ENCODE peak calls at places on chromosomes 4 and X, in seven cellular contexts. K is foreskin fibroblast, G is B cell, N is K562, A is cardiac muscle cell, L is activated B cell treated with CpG ODN at 0.5 μM for 24 hours, Y is psoas muscle. T is an unnamed sample.

GRCh38 chr4:4284827-4285618 is 4.9 kb downstream of the LYAR start:
- DNase-seq in K (no peak), G (no peak), N (peak; percentile 71), A (peak; percentile 9), L (no peak), Y (no peak), T (no peak)

GRCh38 chr4:150816491-150816890 is 198.6 kb downstream of the LRBA start:
- DNase-seq in K (peak; percentile 0), G (no peak), N (no peak), A (no peak), L (no peak), Y (no peak), T (no peak)

GRCh38 chr4:140268441-140268840 is 105.0 kb upstream of the SCOC start:
- DNase-seq in K (no peak), G (no peak), N (no peak), A (no peak), L (no peak), Y (no peak), T (no peak)

GRCh38 chr4:125322363-125322730 is 7.6 kb downstream of the FAT4 start:
- DNase-seq in K (peak; percentile 15), G (no peak), N (no peak), A (no peak), L (no peak), Y (no peak), T (no peak)

GRCh38 chr4:73911746-73912145 is 42.6 kb downstream of the CXCL1 start:
- DNase-seq in K (peak; percentile 56), G (no peak), N (no peak), A (no peak), L (no peak), Y (no peak), T (no peak)

GRCh38 chr4:167219090-167219489 is 15.2 kb downstream of the SPOCK3 start:
- DNase-seq in K (no peak), G (no peak), N (no peak), A (no peak), L (no peak), Y (no peak), T (no peak)

GRCh38 chrX:46574337-46574940 is 874 bp downstream of the CHST7 start:
- DNase-seq in K (no peak), G (peak; percentile 52), N (no peak), A (no peak), L (no peak), Y (peak; percentile 27), T (peak; percentile 47)

GRCh38 chr4:122733805-122734155 is 1.3 kb downstream of the BBS12 start:
- DNase-seq in K (no peak), G (no peak), N (no peak), A (peak; percentile 13), L (no peak), Y (no peak), T (no peak)

GRCh38 chrX:101057095-101057714 is 5.3 kb upstream of the TRMT2B start:
- DNase-seq in K (peak; percentile 62), G (peak; percentile 43), N (peak; percentile 50), A (no peak), L (no peak), Y (no peak), T (no peak)

GRCh38 chrX:8036914-8037313 is 109.7 kb upstream of the PNPLA4 start:
- DNase-seq in K (no peak), G (no peak), N (no peak), A (peak; percentile 81), L (no peak), Y (no peak), T (no peak)

GRCh38 chrX:115018040-115018647 is 728 bp upstream of the IL13RA2 start:
- DNase-seq in K (no peak), G (no peak), N (peak; percentile 44), A (peak; percentile 26), L (no peak), Y (no peak), T (no peak)

GRCh38 chrX:129779747-129780146 is at the start of gene SASH3:
- DNase-seq in K (no peak), G (peak; percentile 68), N (no peak), A (no peak), L (peak; percentile 47), Y (peak; percentile 40), T (no peak)

GRCh38 chr4:109275346-109275745 is 27.1 kb downstream of the COL25A1 start:
- DNase-seq in K (no peak), G (no peak), N (no peak), A (no peak), L (no peak), Y (no peak), T (no peak)

GRCh38 chr4:39792529-39792928 is 94.6 kb downstream of the UBE2K start:
- DNase-seq in K (no peak), G (no peak), N (peak; percentile 14), A (no peak), L (no peak), Y (no peak), T (no peak)

GRCh38 chr4:13985824-13986223 is 358.3 kb upstream of the BOD1L1 start:
- DNase-seq in K (no peak), G (no peak), N (no peak), A (no peak), L (no peak), Y (no peak), T (no peak)

GRCh38 chrX:397575-397974 is 10.9 kb upstream of the PPP2R3B start:
- DNase-seq in K (peak; percentile 71), G (no peak), N (no peak), A (peak; percentile 28), L (no peak), Y (no peak), T (no peak)

GRCh38 chrX:134908235-134908834 is 82.5 kb upstream of the SMIM10 start:
- DNase-seq in K (peak; percentile 51), G (no peak), N (peak; percentile 56), A (no peak), L (no peak), Y (no peak), T (no peak)

GRCh38 chrX:33126469-33126868 is 84.9 kb downstream of the DMD start:
- DNase-seq in K (no peak), G (no peak), N (no peak), A (no peak), L (no peak), Y (no peak), T (no peak)

GRCh38 chrX:65755786-65756185 is 88.3 kb downstream of the MSN start:
- DNase-seq in K (no peak), G (no peak), N (no peak), A (no peak), L (no peak), Y (no peak), T (no peak)

GRCh38 chrX:32530802-32531403 is 680.4 kb downstream of the DMD start:
- DNase-seq in K (no peak), G (peak; percentile 19), N (peak; percentile 49), A (peak; percentile 78), L (no peak), Y (no peak), T (peak; percentile 5)

GRCh38 chrX:2707334-2707760 is 16.3 kb downstream of the CD99 start:
- DNase-seq in K (peak; percentile 95), G (peak; percentile 76), N (peak; percentile 19), A (no peak), L (peak; percentile 51), Y (peak; percentile 65), T (peak; percentile 37)

GRCh38 chr4:83535520-83535944 is 376 bp upstream of the GPAT3 start:
- DNase-seq in K (peak; percentile 60), G (peak; percentile 31), N (peak; percentile 39), A (peak; percentile 36), L (peak; percentile 17), Y (peak; percentile 59), T (peak; percentile 11)

GRCh38 chr4:36013206-36013605 is 231.1 kb downstream of the ARAP2 start:
- DNase-seq in K (no peak), G (no peak), N (no peak), A (no peak), L (no peak), Y (no peak), T (no peak)

GRCh38 chr4:74671074-74671698 is 123.1 kb downstream of the BTC start:
- DNase-seq in K (peak; percentile 59), G (no peak), N (peak; percentile 74), A (peak; percentile 67), L (no peak), Y (no peak), T (peak; percentile 61)

GRCh38 chrX:8820910-8821527 is 19.8 kb upstream of the FAM9A start:
- DNase-seq in K (no peak), G (no peak), N (no peak), A (peak; percentile 71), L (no peak), Y (no peak), T (peak; percentile 23)

DNA sequence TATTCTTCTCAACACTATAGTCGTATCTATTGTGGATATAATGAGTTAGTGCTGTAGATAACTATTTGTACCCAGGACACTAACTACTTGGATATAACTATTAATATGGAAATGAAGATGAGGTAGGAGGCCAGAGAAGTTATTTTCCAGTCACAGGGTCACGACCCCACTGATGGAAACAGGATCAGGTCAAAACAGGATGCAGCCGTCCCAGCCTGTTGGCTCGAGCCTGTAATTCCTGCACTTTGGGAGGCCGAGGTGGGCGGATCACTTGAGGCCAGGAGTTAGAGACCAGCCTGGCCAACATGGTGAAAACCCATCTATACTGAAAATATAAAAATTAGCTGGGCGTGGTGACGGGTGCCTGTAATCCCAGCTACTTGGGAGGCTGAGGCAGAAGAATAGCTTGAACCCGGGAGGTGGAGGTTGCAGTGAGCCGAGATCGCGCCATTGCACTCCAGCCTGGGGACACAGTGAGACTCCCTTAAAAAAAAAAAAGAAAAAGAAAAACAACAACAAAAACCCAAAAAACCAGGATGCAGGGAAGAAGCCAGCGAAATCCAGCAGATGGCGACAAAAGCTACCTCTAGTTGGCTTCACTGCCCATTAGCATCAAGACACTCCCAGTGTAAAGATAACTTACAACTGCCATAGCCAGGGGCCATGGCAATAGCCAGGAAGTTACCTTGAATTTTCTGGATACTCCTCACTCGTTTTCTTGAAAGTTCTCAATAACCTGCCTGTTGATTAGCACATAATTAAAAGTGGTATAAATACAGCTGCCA is 37.9 kb upstream of the NKAP start:
- DNase-seq in K (no peak), G (no peak), N (peak; percentile 67), A (peak; percentile 47), L (no peak), Y (no peak), T (no peak)
- TF ChIP-seq CTCF in K (peak; percentile 39), G (peak; percentile 46), N (peak; percentile 62), A (peak; percentile 51), L (no peak), Y (peak; percentile 37), T (peak; percentile 20)

GRCh38 chr4:163556169-163556568 is 61.7 kb downstream of the TMA16 start:
- DNase-seq in K (no peak), G (no peak), N (no peak), A (peak; percentile 7), L (no peak), Y (no peak), T (no peak)
- TF ChIP-seq CTCF in K (no peak), G (peak; percentile 49), N (no peak), A (no peak), L (no peak), Y (no peak), T (no peak)

GRCh38 chrX:108165349-108166111 is 74.0 kb downstream of the ATG4A start:
- DNase-seq in K (peak; percentile 33), G (no peak), N (peak; percentile 43), A (peak; percentile 67), L (no peak), Y (no peak), T (peak; percentile 15)
- TF ChIP-seq CTCF in K (peak; percentile 47), G (no peak), N (peak; percentile 44), A (peak; percentile 55), L (no peak), Y (no peak), T (no peak)

DNA sequence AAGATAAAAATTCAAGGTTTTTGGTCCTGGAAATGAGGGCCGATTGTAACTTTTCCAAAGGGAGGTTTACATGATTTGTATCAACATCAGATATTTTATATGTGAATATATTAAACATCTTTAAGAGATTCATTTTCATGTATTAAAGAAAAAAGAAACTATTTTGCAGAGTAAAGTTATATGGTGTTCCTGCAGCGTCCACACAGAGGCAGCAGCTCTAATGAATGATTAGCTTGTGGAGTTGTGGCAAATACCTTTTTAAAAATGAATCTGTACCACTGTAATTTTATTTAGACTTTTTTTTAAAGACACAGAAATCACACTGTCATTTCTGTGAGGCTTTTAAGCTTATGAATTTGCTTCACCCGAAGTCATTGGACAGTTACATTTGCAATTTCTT is 25.6 kb upstream of the FHDC1 start:
- DNase-seq in K (no peak), G (no peak), N (no peak), A (no peak), L (no peak), Y (no peak), T (no peak)
- TF ChIP-seq CTCF in K (no peak), G (no peak), N (no peak), A (no peak), L (no peak), Y (no peak), T (no peak)